ENCODE peak calls at places on chromosomes 7 and 10, in ten cellular contexts. D is aorta; B is stimulated activated CD4-positive, alpha-beta T cell treated with anti-CD3 and anti-CD28 coated beads, Interleukin-2, amount 100 ng/mL, for 4 hours; U is psoas muscle; H is kidney tubule cell; S is dermis blood vessel endothelial cell; N is substantia nigra; O is bronchial epithelial cell; A is MM.1S; Z is AG04450. K is an unnamed sample.

GRCh38 chr10:113499066-113499465 is 53.8 kb upstream of the HABP2 start:
- DNase-seq in A (no peak), U (no peak), O (peak; percentile 85), H (no peak), S (no peak), B (no peak), Z (no peak), D (no peak), N (no peak), K (no peak)

GRCh38 chr7:155830961-155831806 is 18.9 kb upstream of the SHH start:
- DNase-seq in D (peak; percentile 73), A (peak; percentile 3), U (no peak), H (no peak), S (no peak), O (no peak), N (no peak), B (no peak), Z (no peak), K (no peak)

GRCh38 chr10:72772031-72772430 is 80.1 kb downstream of the MCU start:
- DNase-seq in D (no peak), N (no peak), S (no peak), Z (no peak), H (no peak), B (no peak), A (no peak), U (no peak), O (no peak), K (no peak)

GRCh38 chr7:1843271-1843861 is 173.3 kb downstream of the ELFN1 start:
- DNase-seq in B (no peak), Z (no peak), S (no peak), A (no peak), U (peak; percentile 45), H (no peak), N (no peak), D (peak; percentile 55), O (no peak), K (peak; percentile 35)

GRCh38 chr10:26367771-26368170 is 70.4 kb upstream of the APBB1IP start:
- DNase-seq in H (peak; percentile 81), D (no peak), Z (no peak), A (peak; percentile 44), N (no peak), B (peak; percentile 4), U (no peak), O (peak; percentile 33), S (peak; percentile 4), K (peak; percentile 79)

GRCh38 chr7:44853391-44853790 is 5.5 kb upstream of the H2AZ2 start:
- DNase-seq in B (no peak), U (no peak), O (peak; percentile 86), H (peak; percentile 71), Z (no peak), D (no peak), S (no peak), N (no peak), A (peak; percentile 73), K (peak; percentile 38)

GRCh38 chr7:93430917-93431588 is 143.5 kb downstream of the CALCR start:
- DNase-seq in Z (no peak), H (no peak), N (no peak), S (no peak), O (no peak), U (no peak), A (no peak), D (no peak), B (no peak), K (no peak)

GRCh38 chr10:72297281-72297967 is 23.7 kb downstream of the DDIT4 start:
- DNase-seq in O (peak; percentile 77), B (peak; percentile 94), H (peak; percentile 96), S (peak; percentile 94), U (peak; percentile 90), N (no peak), Z (peak; percentile 56), D (peak; percentile 95), A (peak; percentile 95), K (peak; percentile 90)

GRCh38 chr10:31702005-31702404 is 226.6 kb downstream of the ARHGAP12 start:
- DNase-seq in B (no peak), Z (no peak), N (no peak), D (no peak), A (no peak), O (no peak), U (no peak), H (no peak), S (no peak), K (no peak)

GRCh38 chr10:24891823-24892222 is 60.6 kb downstream of the PRTFDC1 start:
- DNase-seq in D (no peak), H (peak; percentile 84), A (no peak), S (peak; percentile 78), Z (peak; percentile 72), N (no peak), O (peak; percentile 83), U (no peak), B (no peak), K (peak; percentile 89)

GRCh38 chr10:15351099-15351820 is 19.8 kb downstream of the FAM171A1 start:
- DNase-seq in D (no peak), O (no peak), H (no peak), Z (no peak), A (no peak), S (no peak), U (no peak), N (no peak), B (no peak), K (no peak)

GRCh38 chr10:69086131-69086530 is 1.8 kb upstream of the SRGN start:
- DNase-seq in S (peak; percentile 86), U (no peak), N (no peak), B (no peak), Z (no peak), A (no peak), H (no peak), D (no peak), O (no peak), K (no peak)